ENCODE peak calls at places on chromosomes 12 and 14, in six cellular contexts. H, S, J, V, W and L are unnamed samples. For H3K27me3, the result is how much of the 10 kb centered on the place peaks cover.

GRCh38 chr12:80838708-80839107 is 99.0 kb downstream of the LIN7A start:
- DNase-seq in H (no peak), V (no peak), W (no peak), J (no peak), S (no peak), L (no peak)

GRCh38 chr14:93269341-93270068 is 62.4 kb downstream of the UBR7 start:
- DNase-seq in J (no peak), W (no peak), V (no peak), H (no peak), S (no peak), L (no peak)

GRCh38 chr12:104672501-104673265 is 215.9 kb downstream of the CHST11 start:
- DNase-seq in H (no peak), J (no peak), S (no peak), V (no peak), W (no peak), L (no peak)

GRCh38 chr12:127363392-127363791 is 903.6 kb upstream of the TMEM132C start:
- DNase-seq in V (no peak), W (peak), S (no peak), J (no peak), H (no peak), L (no peak)

GRCh38 chr14:21748869-21749303 is 75.3 kb upstream of the OR4E1 start:
- DNase-seq in V (no peak), S (peak), W (peak), H (no peak), J (peak), L (peak)

GRCh38 chr12:49873361-49873934 is 30.3 kb downstream of the FAIM2 start:
- DNase-seq in S (no peak), J (no peak), H (no peak), W (no peak), V (peak), L (no peak)

GRCh38 chr14:86646125-86646524 is 1116.2 kb downstream of the FLRT2 start:
- DNase-seq in H (no peak), V (no peak), S (no peak), W (no peak), J (no peak), L (no peak)

GRCh38 chr14:76948213-76948947 is 80.1 kb downstream of the IRF2BPL start:
- DNase-seq in H (no peak), J (no peak), W (no peak), S (no peak), V (no peak), L (peak)

GRCh38 chr14:41498959-41499358 is 107.7 kb upstream of the LRFN5 start:
- DNase-seq in W (no peak), J (no peak), S (no peak), H (no peak), V (no peak), L (no peak)

GRCh38 chr14:53596845-53597525 is 359.6 kb downstream of the BMP4 start:
- DNase-seq in V (no peak), H (no peak), J (no peak), S (no peak), W (no peak), L (no peak)

GRCh38 chr12:85057370-85057963 is 21.3 kb downstream of the LRRIQ1 start:
- DNase-seq in S (peak), H (no peak), W (peak), V (no peak), J (peak), L (peak)

GRCh38 chr12:123941485-123942276 is 30.9 kb downstream of the CCDC92 start:
- DNase-seq in V (no peak), H (no peak), W (peak), J (no peak), S (no peak), L (no peak)

GRCh38 chr12:103392722-103393121 is 103.0 kb downstream of the C12orf42 start:
- DNase-seq in J (no peak), H (no peak), W (no peak), V (no peak), S (no peak), L (no peak)

GRCh38 chr12:69935651-69936100 is 110.6 kb downstream of the MYRFL start:
- DNase-seq in V (no peak), H (no peak), W (no peak), S (no peak), J (no peak), L (no peak)

GRCh38 chr12:52285851-52286530 is 5.3 kb downstream of the KRT81 start:
- DNase-seq in V (peak), S (no peak), W (no peak), J (no peak), H (peak), L (no peak)

GRCh38 chr12:47340391-47341015 is 260.7 kb upstream of the AMIGO2 start:
- DNase-seq in S (no peak), H (no peak), V (no peak), W (no peak), J (no peak), L (no peak)

GRCh38 chr12:47337581-47337980 is 257.8 kb upstream of the AMIGO2 start:
- DNase-seq in W (no peak), S (no peak), J (no peak), H (no peak), V (no peak), L (no peak)
- H3K27me3 ChIP-seq in W (under half), S (under half), J (under half), H (under half), V (under half), L (under half)

GRCh38 chr14:89638888-89639287 is 221.9 kb upstream of the FOXN3 start:
- DNase-seq in V (no peak), H (no peak), S (no peak), W (no peak), J (no peak), L (no peak)
- H3K4me3 ChIP-seq in V (no peak), H (no peak), S (no peak), W (no peak), J (no peak), L (no peak)

GRCh38 chr12:587132-587531 is 76.1 kb downstream of the NINJ2 start:
- DNase-seq in S (no peak), V (no peak), W (no peak), J (no peak), H (no peak), L (no peak)

GRCh38 chr12:588658-589057 is 74.6 kb downstream of the NINJ2 start:
- DNase-seq in V (no peak), S (no peak), W (no peak), H (no peak), J (no peak), L (no peak)

GRCh38 chr12:585062-586061 is 77.9 kb downstream of the NINJ2 start:
- DNase-seq in V (no peak), S (no peak), W (no peak), H (no peak), J (no peak), L (no peak)

GRCh38 chr12:586318-587071 is 76.8 kb downstream of the NINJ2 start:
- DNase-seq in W (no peak), S (no peak), H (no peak), J (no peak), V (no peak), L (no peak)

DNA sequence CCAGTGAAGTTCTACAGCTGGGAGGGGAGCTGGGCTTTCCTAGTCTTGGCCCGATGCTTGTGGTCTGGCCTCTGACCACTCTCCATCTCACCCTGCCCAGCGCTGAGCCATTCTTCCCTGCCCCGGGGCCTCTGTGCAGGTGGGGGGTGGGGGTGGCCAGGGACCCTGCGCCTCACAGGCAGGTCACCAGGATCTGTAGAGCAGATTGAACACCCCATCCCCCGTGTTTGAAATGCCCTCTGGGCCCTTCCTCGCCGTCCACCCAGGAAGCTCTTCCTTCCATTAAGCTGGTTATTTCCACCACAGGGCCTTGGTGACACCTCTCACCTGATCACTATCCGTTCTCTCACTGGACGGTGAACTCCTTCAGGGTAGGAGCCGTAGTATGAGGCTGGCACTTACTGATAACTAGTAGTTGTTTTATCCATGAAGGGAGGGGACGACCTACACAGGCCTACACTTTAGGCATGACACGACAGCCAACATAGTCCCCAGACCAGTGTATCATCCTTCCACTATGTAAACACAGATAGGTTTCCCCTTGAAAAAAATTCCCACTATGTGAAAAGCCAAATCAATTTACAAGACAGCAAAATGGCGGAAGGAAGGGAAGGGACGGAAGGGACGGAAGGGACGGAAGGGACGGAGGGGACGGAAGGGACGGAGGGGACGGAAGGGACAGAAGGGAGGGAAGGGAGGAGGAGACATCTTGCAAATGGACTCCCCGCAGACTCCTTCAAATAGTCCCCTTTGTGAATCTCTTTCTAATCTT is 75.5 kb downstream of the NINJ2 start:
- DNase-seq in S (no peak), J (no peak), W (no peak), H (no peak), V (no peak), L (no peak)
- H3K27me3 ChIP-seq in S (under half), J (under half), W (under half), H (under half), V (under half), L (under half)

GRCh38 chr14:104769324-104770071 is 16.6 kb downstream of the SIVA1 start:
- DNase-seq in W (no peak), S (no peak), V (no peak), H (no peak), J (no peak), L (no peak)

GRCh38 chr14:104768437-104769323 is 15.7 kb downstream of the SIVA1 start:
- DNase-seq in S (peak), H (peak), V (peak), J (peak), W (peak), L (peak)

GRCh38 chr14:104766256-104766862 is 13.4 kb downstream of the SIVA1 start:
- DNase-seq in S (no peak), W (no peak), V (no peak), J (no peak), H (no peak), L (no peak)

GRCh38 chr14:104766863-104767633 is 14.1 kb downstream of the SIVA1 start:
- DNase-seq in V (no peak), S (no peak), J (no peak), H (no peak), W (no peak), L (no peak)

DNA sequence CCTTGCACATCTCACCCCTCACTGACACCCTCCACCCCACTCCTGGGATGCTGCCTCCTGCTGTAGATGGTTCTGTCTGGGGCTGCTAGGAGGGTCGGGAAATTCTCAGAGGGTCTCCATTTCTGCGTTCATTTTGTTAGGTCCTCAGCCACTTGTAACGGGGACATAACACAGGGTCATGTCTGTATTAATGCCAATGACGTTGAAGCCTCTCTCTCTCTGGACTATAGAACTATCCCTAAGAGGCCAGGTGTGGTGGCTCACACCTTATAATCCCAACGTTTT is 14.6 kb downstream of the SIVA1 start:
- DNase-seq in J (no peak), S (no peak), W (no peak), V (no peak), H (no peak), L (no peak)
- H3K4me3 ChIP-seq in J (no peak), S (no peak), W (no peak), V (no peak), H (no peak), L (no peak)